ENCODE peak calls at places on chromosomes 16 and 17, in four cellular contexts. One of them, this sample, is unnamed.

GRCh38 chr16:58243528-58244004 is 45.7 kb upstream of the CSNK2A2 start:
- DNase-seq in AG09319: no peak
- DNase-seq in GM23248: no peak
- DNase-seq in NCI-H1105: no peak
- DNase-seq in this sample: no peak

GRCh38 chr17:50346313-50347086 is 574 bp downstream of the XYLT2 start:
- DNase-seq in AG09319: no peak
- DNase-seq in NCI-H1105: no peak
- DNase-seq in GM23248: peak; percentile 57
- DNase-seq in this sample: peak; percentile 38

GRCh38 chr17:29683481-29683880 is 60.8 kb upstream of the CORO6 start:
- DNase-seq in NCI-H1105: no peak
- DNase-seq in GM23248: no peak
- DNase-seq in AG09319: no peak
- DNase-seq in this sample: no peak

GRCh38 chr16:20898938-20899502 is 1.1 kb downstream of the DCUN1D3 start:
- DNase-seq in GM23248: peak; percentile 84
- DNase-seq in NCI-H1105: no peak
- DNase-seq in AG09319: no peak
- DNase-seq in this sample: no peak

GRCh38 chr17:1931759-1932579 is 93.2 kb downstream of the RTN4RL1 start:
- DNase-seq in NCI-H1105: peak; percentile 68
- DNase-seq in AG09319: no peak
- DNase-seq in GM23248: peak; percentile 39
- DNase-seq in this sample: no peak

GRCh38 chr17:27601069-27601974 is 29.7 kb upstream of the LGALS9 start:
- DNase-seq in NCI-H1105: peak; percentile 41
- DNase-seq in GM23248: peak; percentile 72
- DNase-seq in AG09319: peak; percentile 62
- DNase-seq in this sample: peak; percentile 67

GRCh38 chr16:50497592-50497991 is 50.6 kb upstream of the NKD1 start:
- DNase-seq in GM23248: peak; percentile 85
- DNase-seq in AG09319: no peak
- DNase-seq in NCI-H1105: no peak
- DNase-seq in this sample: no peak

GRCh38 chr17:50588391-50589111 is 28.0 kb downstream of the CACNA1G start:
- DNase-seq in AG09319: no peak
- DNase-seq in NCI-H1105: no peak
- DNase-seq in GM23248: peak; percentile 11
- DNase-seq in this sample: no peak

GRCh38 chr17:721540-721937 is 6.9 kb upstream of the VPS53 start:
- DNase-seq in AG09319: no peak
- DNase-seq in NCI-H1105: no peak
- DNase-seq in GM23248: no peak
- DNase-seq in this sample: no peak

GRCh38 chr16:49858200-49859129 is 2.6 kb upstream of the ZNF423 start:
- DNase-seq in NCI-H1105: no peak
- DNase-seq in GM23248: peak; percentile 51
- DNase-seq in AG09319: no peak
- DNase-seq in this sample: no peak

GRCh38 chr17:43211123-43211479 is 574 bp upstream of the TMEM106A start:
- DNase-seq in GM23248: peak; percentile 17
- DNase-seq in AG09319: no peak
- DNase-seq in NCI-H1105: no peak
- DNase-seq in this sample: no peak

GRCh38 chr17:4101127-4101798 is 41.6 kb downstream of the ZZEF1 start:
- DNase-seq in AG09319: no peak
- DNase-seq in GM23248: no peak
- DNase-seq in NCI-H1105: no peak
- DNase-seq in this sample: no peak

GRCh38 chr17:40687106-40687505 is 16.4 kb downstream of the KRT24 start:
- DNase-seq in NCI-H1105: no peak
- DNase-seq in AG09319: no peak
- DNase-seq in GM23248: no peak
- DNase-seq in this sample: no peak

GRCh38 chr16:64893386-64893785 is 228.5 kb downstream of the CDH11 start:
- DNase-seq in NCI-H1105: no peak
- DNase-seq in AG09319: no peak
- DNase-seq in GM23248: peak; percentile 64
- DNase-seq in this sample: no peak

GRCh38 chr17:55577011-55577586 is 65.8 kb upstream of the SMIM36 start:
- DNase-seq in AG09319: no peak
- DNase-seq in GM23248: peak; percentile 92
- DNase-seq in NCI-H1105: no peak
- DNase-seq in this sample: peak; percentile 23

GRCh38 chr17:81898029-81898866 is 3.8 kb upstream of the NPB start:
- DNase-seq in AG09319: peak; percentile 23
- DNase-seq in NCI-H1105: no peak
- DNase-seq in GM23248: peak; percentile 99
- DNase-seq in this sample: no peak

GRCh38 chr16:47395733-47396503 is 64.9 kb downstream of the ITFG1 start:
- DNase-seq in AG09319: no peak
- DNase-seq in GM23248: no peak
- DNase-seq in NCI-H1105: no peak
- DNase-seq in this sample: no peak

GRCh38 chr17:17749921-17750320 is 68.7 kb downstream of the RAI1 start:
- DNase-seq in NCI-H1105: no peak
- DNase-seq in GM23248: peak; percentile 56
- DNase-seq in AG09319: no peak
- DNase-seq in this sample: peak; percentile 46

GRCh38 chr16:85542548-85542927 is 70.6 kb upstream of the GSE1 start:
- DNase-seq in AG09319: no peak
- DNase-seq in GM23248: peak; percentile 18
- DNase-seq in NCI-H1105: no peak
- DNase-seq in this sample: no peak

GRCh38 chr16:86723699-86724098 is 145.3 kb downstream of the FOXL1 start:
- DNase-seq in NCI-H1105: no peak
- DNase-seq in GM23248: no peak
- DNase-seq in AG09319: no peak
- DNase-seq in this sample: no peak

GRCh38 chr16:49019081-49019633 is 262.5 kb downstream of the CBLN1 start:
- DNase-seq in GM23248: no peak
- DNase-seq in NCI-H1105: no peak
- DNase-seq in AG09319: no peak
- DNase-seq in this sample: no peak

GRCh38 chr16:84246679-84247077 is 6.9 kb upstream of the KCNG4 start:
- DNase-seq in NCI-H1105: no peak
- DNase-seq in GM23248: no peak
- DNase-seq in AG09319: no peak
- DNase-seq in this sample: no peak

This sample was measured in activated T-helper 2 cell treated with anti-CD3 and anti-CD28 coated beads, Interferon-gamma antibody, Interleukin-2, Interleukin-4, amounts not matched to agents 10 μg/mL and 5 μg/mL and 100 μg/mL, durations not matched to agents 14 hours and 24 hours and 36 hours.